ENCODE peak calls at places on chromosome 12, in six cellular contexts. F is ascending aorta; X is left ventricle myocardium inferior; C is CD8-positive, alpha-beta T cell; T is PC-9; J is A673. V is an unnamed sample.

GRCh38 chr12:74620932-74621331 is 83.3 kb downstream of the ATXN7L3B start:
- DNase-seq in F (no peak), J (no peak), X (no peak), T (no peak), C (no peak), V (no peak)

GRCh38 chr12:49190317-49190716 is 1.4 kb upstream of the TUBA1A start:
- DNase-seq in X (no peak), C (no peak), J (no peak), F (no peak), T (no peak), V (no peak)

GRCh38 chr12:25155031-25155576 is 39.9 kb downstream of the DNAI7 start:
- DNase-seq in X (no peak), F (no peak), T (no peak), J (peak), C (no peak), V (peak)

GRCh38 chr12:53887881-53888280 is 50.8 kb upstream of the HOXC13 start:
- DNase-seq in X (no peak), F (no peak), C (no peak), J (no peak), T (no peak), V (no peak)

GRCh38 chr12:14911131-14911530 is 25.5 kb upstream of the MGP start:
- DNase-seq in X (no peak), C (no peak), F (no peak), T (no peak), J (no peak), V (no peak)

GRCh38 chr12:69266045-69266635 is 26.8 kb downstream of the CPSF6 start:
- DNase-seq in T (no peak), J (no peak), C (no peak), X (no peak), F (no peak), V (peak)

GRCh38 chr12:29698756-29699155 is 85.0 kb downstream of the TMTC1 start:
- DNase-seq in C (no peak), F (no peak), T (no peak), X (no peak), J (peak), V (no peak)

GRCh38 chr12:11228268-11228879 is 41.1 kb downstream of the PRB3 start:
- DNase-seq in X (no peak), J (peak), F (no peak), T (peak), C (peak), V (peak)

GRCh38 chr12:16473610-16474326 is 126.3 kb downstream of the MGST1 start:
- DNase-seq in X (no peak), C (no peak), F (no peak), T (no peak), J (peak), V (peak)

GRCh38 chr12:16526693-16527092 is 79.3 kb downstream of the LMO3 start:
- DNase-seq in F (no peak), J (peak), T (no peak), C (no peak), X (no peak), V (peak)

GRCh38 chr12:82176761-82177490 is 181.3 kb downstream of the CCDC59 start:
- DNase-seq in X (no peak), C (no peak), T (no peak), F (no peak), J (no peak), V (no peak)

GRCh38 chr12:100862600-100863149 is 68.1 kb downstream of the ANO4 start:
- DNase-seq in X (no peak), J (no peak), T (no peak), F (no peak), C (no peak), V (no peak)

GRCh38 chr12:100864366-100864765 is 69.8 kb downstream of the ANO4 start:
- DNase-seq in F (no peak), J (no peak), T (no peak), C (no peak), X (no peak), V (no peak)

GRCh38 chr12:100871335-100871734 is 76.8 kb downstream of the ANO4 start:
- DNase-seq in J (no peak), X (no peak), C (no peak), F (no peak), T (no peak), V (no peak)

GRCh38 chr12:100867639-100868393 is 73.2 kb downstream of the ANO4 start:
- DNase-seq in X (no peak), T (no peak), C (no peak), J (no peak), F (no peak), V (peak)

GRCh38 chr12:100868487-100868886 is 73.9 kb downstream of the ANO4 start:
- DNase-seq in X (no peak), T (no peak), F (no peak), C (no peak), J (no peak), V (no peak)
- TF ChIP-seq CTCF in X (no peak), T (no peak), F (no peak), C (no peak), J (no peak), V (no peak)

GRCh38 chr12:120121766-120122293 is 5.3 kb upstream of the RAB35 start:
- DNase-seq in T (no peak), F (no peak), C (no peak), X (no peak), J (no peak), V (no peak)
- H3K27ac ChIP-seq in T (no peak), F (no peak), C (no peak), X (no peak), J (no peak), V (no peak)

DNA sequence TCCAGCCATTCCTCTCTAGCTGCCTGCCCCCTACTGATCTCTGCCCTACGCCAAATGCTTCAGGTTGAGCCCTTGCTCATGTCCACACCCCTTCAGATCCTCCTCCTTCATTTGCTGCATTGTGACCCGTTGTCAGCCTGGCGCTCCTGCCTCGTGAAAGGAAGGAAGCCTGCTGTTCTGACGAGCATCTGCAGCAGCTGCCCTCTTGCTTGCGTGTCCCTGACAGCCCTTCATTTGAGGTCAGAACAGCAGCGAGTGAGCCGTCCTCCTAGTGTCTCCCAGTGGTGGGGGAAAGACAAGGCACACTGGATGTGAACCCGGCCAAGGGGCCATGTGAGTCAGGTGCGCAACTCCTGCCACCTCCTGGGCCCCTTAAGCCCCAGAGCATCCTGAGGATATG is 3.0 kb upstream of the PIANP start:
- DNase-seq in J (no peak), X (no peak), F (no peak), C (no peak), T (no peak), V (no peak)
- TF ChIP-seq CTCF in J (no peak), X (no peak), F (no peak), C (no peak), T (no peak), V (no peak)

GRCh38 chr12:108589028-108589839 is 8.7 kb downstream of the TMEM119 start:
- DNase-seq in F (no peak), T (no peak), J (no peak), X (no peak), C (no peak), V (no peak)
- H3K27ac ChIP-seq in F (no peak), T (no peak), J (peak), X (no peak), C (no peak), V (no peak)

GRCh38 chr12:13000935-13001724 is 1.1 kb upstream of the HEBP1 start:
- DNase-seq in J (peak), X (peak), C (peak), F (no peak), T (peak), V (peak)

GRCh38 chr12:13000616-13000934 is 510 bp upstream of the HEBP1 start:
- DNase-seq in F (no peak), J (no peak), T (no peak), C (no peak), X (no peak), V (peak)

GRCh38 chr12:12999959-13000615 is at the start of gene HEBP1:
- DNase-seq in J (peak), F (peak), T (peak), X (peak), C (peak), V (peak)

GRCh38 chr12:13002301-13003097 is 2.4 kb upstream of the HEBP1 start:
- DNase-seq in J (no peak), X (no peak), C (no peak), T (no peak), F (no peak), V (no peak)

DNA sequence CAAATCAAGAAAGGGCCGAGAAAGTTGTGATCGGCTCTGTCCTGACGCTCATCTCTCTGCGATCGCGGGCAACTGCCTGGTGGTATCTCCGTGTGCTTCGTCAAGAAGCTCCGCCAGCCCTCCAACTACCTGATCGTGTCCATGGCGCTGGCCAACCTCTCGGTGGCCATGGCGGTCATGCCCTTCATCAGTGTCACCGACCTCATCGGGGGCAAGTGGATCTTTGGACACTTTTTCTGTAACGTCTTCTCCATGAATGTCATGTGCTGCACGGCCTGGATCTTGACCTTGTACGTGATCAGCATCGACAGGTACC is 1.6 kb upstream of the HEBP1 start:
- DNase-seq in T (no peak), C (no peak), J (no peak), X (no peak), F (no peak), V (no peak)
- TF ChIP-seq CTCF in T (no peak), C (no peak), J (no peak), X (no peak), F (no peak), V (no peak)

GRCh38 chr12:58920102-58920955 is at the start of gene LRIG3:
- DNase-seq in C (no peak), F (peak), J (peak), X (peak), T (peak), V (peak)
- H3K27ac ChIP-seq in C (no peak), F (peak), J (peak), X (peak), T (peak), V (peak)

GRCh38 chr12:104480012-104480411 is 23.3 kb downstream of the CHST11 start:
- DNase-seq in J (no peak), T (no peak), F (no peak), X (no peak), C (no peak), V (no peak)
- TF ChIP-seq CTCF in J (no peak), T (no peak), F (no peak), X (no peak), C (no peak), V (no peak)

GRCh38 chr12:59067068-59067467 is 146.8 kb upstream of the LRIG3 start:
- DNase-seq in F (no peak), C (no peak), J (no peak), T (no peak), X (no peak), V (peak)

GRCh38 chr12:59070534-59070933 is 150.2 kb upstream of the LRIG3 start:
- DNase-seq in X (no peak), F (no peak), T (no peak), C (no peak), J (no peak), V (no peak)

GRCh38 chr12:59069481-59069880 is 149.2 kb upstream of the LRIG3 start:
- DNase-seq in F (no peak), T (no peak), J (no peak), C (no peak), X (no peak), V (no peak)

GRCh38 chr12:59066445-59066844 is 146.1 kb upstream of the LRIG3 start:
- DNase-seq in J (no peak), X (no peak), T (no peak), C (no peak), F (no peak), V (no peak)
- H3K27ac ChIP-seq in J (no peak), X (no peak), T (no peak), C (no peak), F (no peak), V (no peak)

DNA sequence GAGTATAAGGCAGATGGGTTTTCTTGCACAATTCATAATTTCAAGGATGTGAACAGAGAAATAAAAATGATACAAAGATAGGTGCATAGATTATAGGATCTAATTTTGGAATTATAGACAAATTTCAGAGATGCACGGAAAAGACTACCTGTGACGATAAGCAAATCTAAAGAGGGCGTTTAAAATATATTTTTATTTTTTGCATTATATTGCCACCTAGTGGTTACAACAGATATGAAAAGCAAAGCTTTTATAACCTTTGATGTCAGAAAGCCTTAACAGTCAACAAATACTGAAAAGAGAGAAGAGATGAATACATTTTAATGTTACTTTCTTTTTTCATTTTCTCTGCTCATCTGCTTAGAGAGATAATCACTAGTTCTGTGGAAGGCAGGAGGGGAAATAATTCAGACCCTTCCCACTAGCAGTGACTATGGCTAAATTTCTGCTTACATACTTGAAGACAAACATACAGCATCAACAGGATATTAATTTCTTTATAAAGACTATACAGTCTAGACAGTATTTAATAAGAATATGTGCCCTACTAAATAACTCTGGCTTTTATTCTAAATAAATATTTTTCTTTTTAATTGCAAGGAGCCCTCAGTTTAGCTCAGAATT is 46.3 kb downstream of the NTS start:
- DNase-seq in T (no peak), F (no peak), J (peak), X (no peak), C (no peak), V (peak)
- TF ChIP-seq CTCF in T (peak), F (peak), J (peak), X (peak), C (peak), V (peak)

V was measured in RWPE1.